ENCODE peak calls at places on chromosome 11, in ten cellular contexts. H is stimulated activated CD4-positive, alpha-beta T cell treated with anti-CD3 and anti-CD28 coated beads, Interleukin-1b, Interleukin-23, amount 100 ng/mL, for 48 hours; K is MCF 10A; O is EL; W is CD4-positive, CD25-positive, alpha-beta regulatory T cell; T is HTR-8/SVneo; R is SHP77 treated with DMSO at 0.1 percent for 48 hours; Z is T-helper 2 cell; N is GM13976; P is stimulated activated CD8-positive, alpha-beta memory T cell treated with anti-CD3 and anti-CD28 coated beads, Interleukin-2, amount 100 ng/mL, for 48 hours. B is an unnamed sample.

GRCh38 chr11:67347964-67348749 is 5.2 kb downstream of the POLD4 start:
- DNase-seq in H (no peak), K (no peak), O (peak), W (no peak), T (no peak), R (no peak), Z (no peak), N (no peak), P (no peak), B (no peak)

GRCh38 chr11:40306938-40307548 is 1152.4 kb downstream of the LRRC4C start:
- DNase-seq in H (no peak), K (peak), O (peak), W (no peak), T (peak), R (peak), Z (no peak), N (peak), P (no peak), B (peak)

GRCh38 chr11:117827521-117828511 is 3.3 kb upstream of the FXYD2 start:
- DNase-seq in H (no peak), K (no peak), O (no peak), W (peak), T (no peak), R (no peak), Z (peak), N (no peak), P (no peak), B (peak)

GRCh38 chr11:83816572-83817187 is 530.5 kb upstream of the CCDC90B start:
- DNase-seq in H (no peak), K (peak), O (no peak), W (peak), T (peak), R (peak), Z (no peak), N (no peak), P (no peak), B (no peak)

GRCh38 chr11:135075740-135076139 is 663.7 kb upstream of the B3GAT1 start:
- DNase-seq in H (peak), K (peak), O (peak), W (peak), T (no peak), R (no peak), Z (peak), N (no peak), P (peak), B (peak)

GRCh38 chr11:61004841-61005240 is 33.4 kb downstream of the CD6 start:
- DNase-seq in H (no peak), K (no peak), O (no peak), W (peak), T (no peak), R (no peak), Z (no peak), N (no peak), P (no peak), B (no peak)

GRCh38 chr11:124761301-124762021 is 629 bp downstream of the ESAM start:
- DNase-seq in H (no peak), K (no peak), O (no peak), W (no peak), T (no peak), R (no peak), Z (no peak), N (peak), P (no peak), B (peak)

GRCh38 chr11:68441466-68442230 is 18.9 kb upstream of the PPP6R3 start:
- DNase-seq in H (no peak), K (no peak), O (no peak), W (no peak), T (no peak), R (no peak), Z (no peak), N (no peak), P (no peak), B (peak)

GRCh38 chr11:68968306-68969255 is 12.2 kb downstream of the MRGPRD start:
- DNase-seq in H (no peak), K (no peak), O (no peak), W (no peak), T (no peak), R (no peak), Z (no peak), N (no peak), P (no peak), B (no peak)

GRCh38 chr11:63527667-63528066 is 8.9 kb upstream of the PLAAT4 start:
- DNase-seq in H (no peak), K (no peak), O (no peak), W (no peak), T (no peak), R (no peak), Z (no peak), N (no peak), P (no peak), B (no peak)

GRCh38 chr11:76267563-76267962 is 61.3 kb upstream of the WNT11 start:
- DNase-seq in H (no peak), K (no peak), O (no peak), W (no peak), T (no peak), R (no peak), Z (no peak), N (no peak), P (no peak), B (no peak)

GRCh38 chr11:17641792-17642350 is 77.5 kb upstream of the MYOD1 start:
- DNase-seq in H (no peak), K (no peak), O (no peak), W (no peak), T (no peak), R (no peak), Z (no peak), N (peak), P (no peak), B (peak)

GRCh38 chr11:72423840-72424239 is 10.5 kb downstream of the CLPB start:
- DNase-seq in H (no peak), K (no peak), O (no peak), W (peak), T (no peak), R (no peak), Z (no peak), N (no peak), P (no peak), B (no peak)

GRCh38 chr11:9530020-9530628 is 43.3 kb upstream of the WEE1 start:
- DNase-seq in H (no peak), K (no peak), O (no peak), W (no peak), T (no peak), R (no peak), Z (no peak), N (no peak), P (no peak), B (no peak)

GRCh38 chr11:64343740-64344133 is 3.7 kb downstream of the CCDC88B start:
- DNase-seq in H (no peak), K (peak), O (no peak), W (peak), T (no peak), R (no peak), Z (no peak), N (no peak), P (no peak), B (peak)

GRCh38 chr11:65043881-65044501 is 3.0 kb downstream of the SAC3D1 start:
- DNase-seq in H (no peak), K (peak), O (peak), W (no peak), T (no peak), R (no peak), Z (no peak), N (no peak), P (no peak), B (peak)

GRCh38 chr11:95589893-95590612 is 199.5 kb downstream of the FAM76B start:
- DNase-seq in H (no peak), K (no peak), O (no peak), W (peak), T (no peak), R (no peak), Z (no peak), N (no peak), P (no peak), B (no peak)

GRCh38 chr11:134560566-134561347 is 148.7 kb upstream of the B3GAT1 start:
- DNase-seq in H (no peak), K (no peak), O (no peak), W (no peak), T (no peak), R (no peak), Z (no peak), N (no peak), P (no peak), B (peak)

GRCh38 chr11:76250520-76251222 is 44.4 kb upstream of the WNT11 start:
- DNase-seq in H (no peak), K (no peak), O (no peak), W (no peak), T (no peak), R (no peak), Z (no peak), N (no peak), P (no peak), B (no peak)

GRCh38 chr11:16924826-16925494 is 89.3 kb downstream of the PLEKHA7 start:
- DNase-seq in H (no peak), K (peak), O (peak), W (no peak), T (peak), R (no peak), Z (no peak), N (peak), P (no peak), B (peak)

GRCh38 chr11:102157219-102157618 is 47.0 kb downstream of the YAP1 start:
- DNase-seq in H (no peak), K (peak), O (peak), W (no peak), T (no peak), R (no peak), Z (no peak), N (no peak), P (no peak), B (no peak)

GRCh38 chr11:6943131-6943530 is 16.9 kb downstream of the ZNF215 start:
- DNase-seq in H (no peak), K (no peak), O (no peak), W (no peak), T (no peak), R (no peak), Z (no peak), N (no peak), P (no peak), B (no peak)

GRCh38 chr11:76205252-76206076 is 838 bp downstream of the WNT11 start:
- DNase-seq in H (no peak), K (no peak), O (no peak), W (no peak), T (no peak), R (no peak), Z (no peak), N (no peak), P (no peak), B (peak)

GRCh38 chr11:112734207-112734606 is 227.0 kb upstream of the NCAM1 start:
- DNase-seq in H (no peak), K (peak), O (peak), W (no peak), T (peak), R (no peak), Z (no peak), N (no peak), P (no peak), B (peak)

GRCh38 chr11:77400306-77400705 is 73.6 kb downstream of the PAK1 start:
- DNase-seq in H (no peak), K (no peak), O (no peak), W (no peak), T (no peak), R (no peak), Z (no peak), N (no peak), P (no peak), B (no peak)

GRCh38 chr11:103608566-103608965 is 427.9 kb upstream of the DDI1 start:
- DNase-seq in H (no peak), K (peak), O (peak), W (no peak), T (no peak), R (no peak), Z (no peak), N (no peak), P (no peak), B (no peak)

GRCh38 chr11:28110839-28111235 is 2.6 kb downstream of the METTL15 start:
- DNase-seq in H (no peak), K (no peak), O (no peak), W (peak), T (no peak), R (no peak), Z (no peak), N (no peak), P (no peak), B (no peak)

GRCh38 chr11:63839508-63840355 is 822 bp downstream of the MARK2 start:
- DNase-seq in H (peak), K (peak), O (peak), W (peak), T (no peak), R (no peak), Z (peak), N (peak), P (no peak), B (no peak)

GRCh38 chr11:12640926-12641849 is 33.0 kb upstream of the TEAD1 start:
- DNase-seq in H (no peak), K (no peak), O (no peak), W (no peak), T (no peak), R (no peak), Z (no peak), N (peak), P (no peak), B (peak)

GRCh38 chr11:44630511-44631210 is 65.2 kb downstream of the CD82 start:
- DNase-seq in H (no peak), K (no peak), O (no peak), W (no peak), T (no peak), R (no peak), Z (no peak), N (peak), P (no peak), B (peak)

GRCh38 chr11:33598426-33599069 is 102.1 kb downstream of the C11orf91 start:
- DNase-seq in H (no peak), K (no peak), O (no peak), W (no peak), T (no peak), R (no peak), Z (no peak), N (no peak), P (no peak), B (peak)

GRCh38 chr11:118895093-118896039 is 11.7 kb downstream of the CXCR5 start:
- DNase-seq in H (peak), K (no peak), O (no peak), W (peak), T (no peak), R (no peak), Z (peak), N (peak), P (no peak), B (peak)

GRCh38 chr11:87212891-87213290 is 175.2 kb downstream of the TMEM135 start:
- DNase-seq in H (no peak), K (no peak), O (peak), W (no peak), T (peak), R (no peak), Z (no peak), N (no peak), P (no peak), B (no peak)

GRCh38 chr11:24134879-24135588 is 361.8 kb upstream of the LUZP2 start:
- DNase-seq in H (no peak), K (peak), O (no peak), W (no peak), T (no peak), R (no peak), Z (no peak), N (no peak), P (no peak), B (no peak)

GRCh38 chr11:2975594-2975993 is 16.5 kb downstream of the NAP1L4 start:
- DNase-seq in H (peak), K (peak), O (peak), W (peak), T (peak), R (no peak), Z (peak), N (peak), P (no peak), B (peak)

B was measured in H7.